ENCODE peak calls at places on chromosomes 12 and 14, in seven cellular contexts. One of them, this sample, is unnamed.

GRCh38 chr14:41986083-41986645 is 379.5 kb downstream of the LRFN5 start:
- DNase-seq in naive B cell: no peak
- DNase-seq in mesothelial cell of epicardium: no peak
- DNase-seq in NCI-H1694: no peak
- DNase-seq in kidney glomerular epithelial cell: no peak
- DNase-seq in stomach: no peak
- DNase-seq in DMS53: no peak
- DNase-seq in this sample: no peak

GRCh38 chr12:464484-465267 is 4.9 kb downstream of the B4GALNT3 start:
- DNase-seq in naive B cell: no peak
- DNase-seq in mesothelial cell of epicardium: no peak
- DNase-seq in NCI-H1694: peak
- DNase-seq in kidney glomerular epithelial cell: peak
- DNase-seq in stomach: peak
- DNase-seq in DMS53: no peak
- DNase-seq in this sample: no peak

GRCh38 chr12:131784909-131785762 is 43.1 kb upstream of the MMP17 start:
- DNase-seq in naive B cell: no peak
- DNase-seq in mesothelial cell of epicardium: no peak
- DNase-seq in NCI-H1694: no peak
- DNase-seq in kidney glomerular epithelial cell: no peak
- DNase-seq in stomach: no peak
- DNase-seq in DMS53: no peak
- DNase-seq in this sample: no peak

GRCh38 chr12:100656141-100656540 is 82.7 kb downstream of the GAS2L3 start:
- DNase-seq in naive B cell: no peak
- DNase-seq in mesothelial cell of epicardium: no peak
- DNase-seq in NCI-H1694: no peak
- DNase-seq in kidney glomerular epithelial cell: no peak
- DNase-seq in stomach: no peak
- DNase-seq in DMS53: no peak
- DNase-seq in this sample: no peak

GRCh38 chr12:97967831-97968230 is 505.2 kb downstream of the RMST start:
- DNase-seq in naive B cell: no peak
- DNase-seq in mesothelial cell of epicardium: no peak
- DNase-seq in NCI-H1694: no peak
- DNase-seq in kidney glomerular epithelial cell: no peak
- DNase-seq in stomach: no peak
- DNase-seq in DMS53: no peak
- DNase-seq in this sample: no peak

GRCh38 chr12:64716839-64717455 is 42.3 kb downstream of the GNS start:
- DNase-seq in naive B cell: no peak
- DNase-seq in mesothelial cell of epicardium: no peak
- DNase-seq in NCI-H1694: no peak
- DNase-seq in kidney glomerular epithelial cell: no peak
- DNase-seq in stomach: no peak
- DNase-seq in DMS53: no peak
- DNase-seq in this sample: no peak

GRCh38 chr12:129844662-129845061 is 59.2 kb downstream of the TMEM132D start:
- DNase-seq in naive B cell: no peak
- DNase-seq in mesothelial cell of epicardium: no peak
- DNase-seq in NCI-H1694: no peak
- DNase-seq in kidney glomerular epithelial cell: peak
- DNase-seq in stomach: no peak
- DNase-seq in DMS53: peak
- DNase-seq in this sample: no peak

GRCh38 chr12:5453471-5453870 is 21.6 kb downstream of the NTF3 start:
- DNase-seq in naive B cell: no peak
- DNase-seq in mesothelial cell of epicardium: no peak
- DNase-seq in NCI-H1694: no peak
- DNase-seq in kidney glomerular epithelial cell: no peak
- DNase-seq in stomach: no peak
- DNase-seq in DMS53: no peak
- DNase-seq in this sample: no peak

GRCh38 chr12:57611116-57611809 is at the start of gene ARHGEF25:
- DNase-seq in naive B cell: no peak
- DNase-seq in mesothelial cell of epicardium: peak
- DNase-seq in NCI-H1694: peak
- DNase-seq in kidney glomerular epithelial cell: no peak
- DNase-seq in stomach: peak
- DNase-seq in DMS53: peak
- DNase-seq in this sample: no peak

GRCh38 chr12:118237053-118237665 is 101.2 kb downstream of the PEBP1 start:
- DNase-seq in naive B cell: peak
- DNase-seq in mesothelial cell of epicardium: no peak
- DNase-seq in NCI-H1694: no peak
- DNase-seq in kidney glomerular epithelial cell: no peak
- DNase-seq in stomach: no peak
- DNase-seq in DMS53: no peak
- DNase-seq in this sample: no peak

GRCh38 chr12:131613678-131614077 is 97.2 kb upstream of the SFSWAP start:
- DNase-seq in naive B cell: no peak
- DNase-seq in mesothelial cell of epicardium: no peak
- DNase-seq in NCI-H1694: no peak
- DNase-seq in kidney glomerular epithelial cell: no peak
- DNase-seq in stomach: no peak
- DNase-seq in DMS53: peak
- DNase-seq in this sample: no peak

GRCh38 chr14:36580856-36581831 is 1.3 kb downstream of the NKX2-8 start:
- DNase-seq in naive B cell: no peak
- DNase-seq in mesothelial cell of epicardium: peak
- DNase-seq in NCI-H1694: no peak
- DNase-seq in kidney glomerular epithelial cell: peak
- DNase-seq in stomach: no peak
- DNase-seq in DMS53: peak
- DNase-seq in this sample: no peak

GRCh38 chr14:104929268-104930230 is 4.9 kb downstream of the PLD4 start:
- DNase-seq in naive B cell: no peak
- DNase-seq in mesothelial cell of epicardium: no peak
- DNase-seq in NCI-H1694: no peak
- DNase-seq in kidney glomerular epithelial cell: no peak
- DNase-seq in stomach: no peak
- DNase-seq in DMS53: no peak
- DNase-seq in this sample: no peak

GRCh38 chr14:53273671-53274072 is 120.5 kb upstream of the DDHD1 start:
- DNase-seq in naive B cell: no peak
- DNase-seq in mesothelial cell of epicardium: no peak
- DNase-seq in NCI-H1694: no peak
- DNase-seq in kidney glomerular epithelial cell: peak
- DNase-seq in stomach: no peak
- DNase-seq in DMS53: peak
- DNase-seq in this sample: peak

This sample was measured in DND-41.